ENCODE peak calls at places on chromosome 14, in ten cellular contexts. W is CD8-positive, alpha-beta T cell; G is CD4-positive, CD25-positive, alpha-beta regulatory T cell; N is right atrium auricular region; X is body of pancreas; S is brain microvascular endothelial cell; H is PC-9; P is spleen; Y is psoas muscle; T is upper lobe of right lung. Q is an unnamed sample.

GRCh38 chr14:32364941-32365340 is 35.8 kb downstream of the AKAP6 start:
- DNase-seq in T (no peak), H (no peak), P (no peak), S (no peak), G (no peak), Y (no peak), W (no peak), X (no peak), N (no peak), Q (no peak)

GRCh38 chr14:99749142-99749541 is 44.1 kb upstream of the EML1 start:
- DNase-seq in P (no peak), G (no peak), X (no peak), H (no peak), N (no peak), T (no peak), W (no peak), S (no peak), Y (no peak), Q (no peak)

GRCh38 chr14:103246089-103246488 is 87.9 kb upstream of the EIF5 start:
- DNase-seq in Y (no peak), T (no peak), N (no peak), W (no peak), X (no peak), P (no peak), S (no peak), H (peak; percentile 86), G (no peak), Q (no peak)

GRCh38 chr14:101620821-101621785 is 59.8 kb downstream of the DIO3 start:
- DNase-seq in X (no peak), Y (no peak), P (peak; percentile 67), N (peak; percentile 44), H (no peak), S (no peak), T (no peak), W (no peak), G (no peak), Q (no peak)

GRCh38 chr14:99531221-99532096 is 50.2 kb downstream of the CCNK start:
- DNase-seq in W (no peak), Y (no peak), P (no peak), H (no peak), S (peak; percentile 36), T (no peak), N (no peak), G (no peak), X (no peak), Q (no peak)

GRCh38 chr14:68285421-68286179 is 466.0 kb downstream of the RAD51B start:
- DNase-seq in W (peak; percentile 73), X (no peak), H (no peak), P (peak; percentile 78), N (no peak), T (no peak), Y (no peak), G (peak; percentile 42), S (no peak), Q (peak; percentile 74)

GRCh38 chr14:52583544-52583943 is 30.9 kb downstream of the GPR137C start:
- DNase-seq in S (no peak), X (no peak), G (no peak), P (no peak), N (no peak), H (no peak), Y (no peak), W (no peak), T (no peak), Q (no peak)

GRCh38 chr14:96206461-96206860 is 1.8 kb downstream of the BDKRB2 start:
- DNase-seq in W (no peak), Y (no peak), H (peak; percentile 76), S (no peak), T (no peak), G (no peak), X (peak; percentile 57), P (no peak), N (no peak), Q (no peak)

GRCh38 chr14:92356677-92357076 is 33.7 kb downstream of the SLC24A4 start:
- DNase-seq in S (no peak), T (no peak), Y (no peak), H (no peak), W (no peak), N (no peak), P (no peak), X (no peak), G (no peak), Q (no peak)
- H3K27me3 ChIP-seq in S (no peaks in the 10 kb centered on the region), T (no peaks in the 10 kb centered on the region), Y (no peaks in the 10 kb centered on the region), H (peaks cover 12% of the 10 kb centered on the region), W (no peaks in the 10 kb centered on the region), N (no peaks in the 10 kb centered on the region), P (peaks cover 1% of the 10 kb centered on the region), X (no peaks in the 10 kb centered on the region), G (peaks cover 3% of the 10 kb centered on the region), Q (no peaks in the 10 kb centered on the region)

GRCh38 chr14:92458959-92459478 is 54.6 kb upstream of the RIN3 start:
- DNase-seq in G (no peak), W (no peak), N (peak; percentile 54), H (no peak), X (no peak), S (no peak), P (peak; percentile 72), Y (no peak), T (no peak), Q (no peak)

GRCh38 chr14:92460916-92461579 is 52.5 kb upstream of the RIN3 start:
- DNase-seq in Y (no peak), W (peak; percentile 48), T (no peak), S (peak; percentile 57), P (no peak), G (no peak), X (no peak), N (peak; percentile 64), H (no peak), Q (peak; percentile 43)

GRCh38 chr14:92458136-92458958 is 55.2 kb upstream of the RIN3 start:
- DNase-seq in Y (no peak), P (no peak), N (peak; percentile 52), H (no peak), W (no peak), G (no peak), S (no peak), T (no peak), X (no peak), Q (no peak)

GRCh38 chr14:92460541-92460915 is 53.1 kb upstream of the RIN3 start:
- DNase-seq in T (no peak), W (peak; percentile 48), X (no peak), S (no peak), Y (no peak), P (no peak), H (no peak), G (no peak), N (no peak), Q (no peak)

DNA sequence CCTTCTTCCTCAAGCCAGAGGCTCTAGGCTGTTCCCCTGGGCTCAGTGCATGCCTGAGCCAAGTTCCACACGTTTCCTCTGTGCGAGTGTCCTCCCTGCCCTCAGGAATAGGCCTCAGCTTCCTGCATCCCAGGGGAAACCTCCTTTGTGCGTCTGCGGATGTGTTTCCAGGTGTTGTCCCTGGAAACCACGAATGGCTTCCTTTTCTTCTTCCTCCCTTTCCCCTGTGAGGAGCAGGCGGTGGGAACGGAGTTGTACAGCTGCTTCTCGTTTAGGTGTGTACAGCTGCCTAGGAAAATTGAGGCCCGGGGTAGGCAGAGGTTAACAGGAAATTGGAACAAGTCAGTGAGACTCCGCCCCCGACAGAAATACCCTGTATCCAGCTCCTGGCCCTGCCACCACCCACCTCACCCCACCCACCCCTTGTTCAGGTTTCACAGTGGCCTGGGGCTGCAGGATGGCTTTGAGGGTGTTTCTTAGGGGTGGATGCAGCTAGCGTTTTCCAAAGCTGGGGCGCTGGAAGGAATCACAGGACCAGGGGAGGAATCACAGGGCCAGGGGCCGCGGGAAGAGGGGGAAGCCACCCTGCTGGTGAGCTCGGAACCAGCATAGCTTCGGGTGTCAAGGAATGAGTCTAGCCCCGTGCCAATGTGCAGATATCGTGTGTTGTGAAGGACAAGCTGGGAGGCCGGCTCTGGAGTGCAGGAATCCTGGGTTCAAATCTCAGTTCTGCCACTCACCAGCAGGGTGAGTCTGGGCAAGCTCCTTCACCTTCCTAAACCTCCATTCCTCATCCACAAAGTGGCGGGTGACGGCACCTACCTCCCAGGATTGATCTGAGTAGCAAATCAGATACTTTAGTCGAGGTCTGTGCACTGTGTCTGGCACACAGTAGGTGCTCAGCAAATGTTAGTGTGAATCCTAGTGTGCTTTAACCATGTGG is 53.8 kb upstream of the RIN3 start:
- DNase-seq in H (no peak), X (no peak), G (no peak), P (no peak), W (peak; percentile 44), T (no peak), S (no peak), Y (no peak), N (peak; percentile 57), Q (peak; percentile 44)
- H3K27ac ChIP-seq in H (no peak overlapping the region), X (no peak overlapping the region), G (no peak overlapping the region), P (peak overlapping the region; percentile 82), W (no peak overlapping the region), T (peak overlapping the region; percentile 62), S (no peak overlapping the region), Y (peak overlapping the region; percentile 55), N (peak overlapping the region; percentile 63), Q (no peak overlapping the region)

GRCh38 chr14:37970696-37971095 is 237.0 kb upstream of the SSTR1 start:
- DNase-seq in S (no peak), H (no peak), W (no peak), G (no peak), X (no peak), N (no peak), T (no peak), P (no peak), Y (no peak), Q (no peak)

GRCh38 chr14:37969511-37969979 is 238.2 kb upstream of the SSTR1 start:
- DNase-seq in N (no peak), W (no peak), X (peak; percentile 70), H (no peak), G (no peak), P (no peak), T (no peak), S (no peak), Y (no peak), Q (no peak)

GRCh38 chr14:37974421-37974820 is 233.3 kb upstream of the SSTR1 start:
- DNase-seq in T (no peak), N (no peak), X (no peak), S (no peak), G (no peak), H (no peak), P (no peak), W (no peak), Y (no peak), Q (no peak)

GRCh38 chr14:37977481-37977880 is 230.2 kb upstream of the SSTR1 start:
- DNase-seq in S (no peak), T (no peak), X (no peak), Y (no peak), N (no peak), G (no peak), P (no peak), H (no peak), W (no peak), Q (no peak)

DNA sequence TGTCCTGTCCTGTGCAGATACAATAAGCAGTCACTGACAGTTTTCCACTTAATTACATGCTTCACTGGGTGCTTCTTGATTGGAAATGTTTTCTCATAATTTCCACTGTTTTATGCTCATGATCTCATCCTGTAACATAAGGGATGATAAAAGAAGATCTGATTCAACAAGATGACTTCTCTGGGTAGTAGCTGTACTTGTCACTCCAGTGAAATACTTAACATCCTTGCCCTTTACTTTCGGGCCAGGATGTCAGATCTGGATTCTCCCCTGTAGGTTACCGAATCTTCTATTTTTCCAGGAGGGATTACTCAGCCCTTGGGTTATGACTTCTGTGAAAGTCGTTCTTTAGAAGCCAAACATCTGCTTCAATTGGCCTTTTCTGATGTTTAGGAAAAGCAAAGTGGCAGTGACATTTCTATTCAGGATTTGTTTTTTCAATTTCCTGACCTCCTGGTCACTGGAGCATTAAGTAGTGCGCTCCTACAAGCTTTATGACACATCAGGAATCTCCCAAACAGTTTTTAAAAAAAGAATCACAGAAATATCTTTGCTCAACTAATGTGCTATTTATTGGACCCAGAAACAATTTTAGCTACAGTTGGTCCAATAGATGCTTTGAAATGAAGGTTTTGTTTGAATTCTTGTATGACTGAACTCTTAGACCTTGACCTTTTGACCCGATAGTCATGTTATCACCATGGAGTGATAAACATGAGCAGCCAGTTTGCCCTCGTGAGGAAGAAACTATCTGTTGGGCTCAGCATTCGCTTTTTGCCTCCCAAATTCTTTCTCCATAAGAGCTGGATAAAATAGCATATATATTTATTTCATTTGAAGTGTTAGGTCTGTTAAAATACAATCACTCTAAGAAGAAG is 234.4 kb upstream of the SSTR1 start:
- DNase-seq in H (no peak), S (no peak), W (no peak), P (no peak), T (no peak), G (no peak), N (no peak), Y (no peak), X (no peak), Q (no peak)
- H3K27me3 ChIP-seq in H (no peaks in the 10 kb centered on the region), S (no peaks in the 10 kb centered on the region), W (no peaks in the 10 kb centered on the region), P (no peaks in the 10 kb centered on the region), T (no peaks in the 10 kb centered on the region), G (no peaks in the 10 kb centered on the region), N (no peaks in the 10 kb centered on the region), Y (no peaks in the 10 kb centered on the region), X (no peaks in the 10 kb centered on the region), Q (no peaks in the 10 kb centered on the region)

GRCh38 chr14:77040059-77040308 is 11.5 kb upstream of the IRF2BPL start:
- DNase-seq in H (no peak), G (no peak), W (no peak), Y (no peak), X (no peak), T (no peak), N (no peak), P (no peak), S (no peak), Q (no peak)
- H3K27ac ChIP-seq in H (peak overlapping the region; percentile 85), G (peak overlapping the region; percentile 96), W (peak overlapping the region; percentile 24), Y (peak overlapping the region; percentile 95), X (peak overlapping the region; percentile 95), T (peak overlapping the region; percentile 96), N (peak overlapping the region; percentile 98), P (peak overlapping the region; percentile 94), S (peak overlapping the region; percentile 99), Q (peak overlapping the region; percentile 90)